ENCODE peak calls at places on chromosomes 6 and 20, in eight cellular contexts. F is HEK293T; W is activated naive CD8-positive, alpha-beta T cell treated with anti-CD3 and anti-CD28 coated beads, Interleukin-2, amount 50 U/mL, for 24 hours; Q is AG04449; M is EH; V is activated naive CD4-positive, alpha-beta T cell; R is EL; U is ELR. J is an unnamed sample.

GRCh38 chr6:130969807-130970491 is 93.1 kb downstream of the EPB41L2 start:
- DNase-seq in F (peak; percentile 17), W (no peak), Q (no peak), M (peak; percentile 66), V (no peak), R (peak; percentile 73), U (peak; percentile 50), J (no peak)

GRCh38 chr6:18126116-18126515 is 3.6 kb upstream of the NHLRC1 start:
- DNase-seq in F (no peak), W (no peak), Q (no peak), M (peak; percentile 52), V (no peak), R (peak; percentile 28), U (peak; percentile 18), J (no peak)

GRCh38 chr20:32446301-32447100 is 88.4 kb downstream of the ASXL1 start:
- DNase-seq in F (no peak), W (no peak), Q (no peak), M (no peak), V (no peak), R (no peak), U (no peak), J (no peak)

GRCh38 chr20:56392282-56393132 is at the start of gene CSTF1:
- DNase-seq in F (peak; percentile 100), W (peak; percentile 99), Q (peak; percentile 99), M (peak; percentile 100), V (peak; percentile 97), R (peak; percentile 100), U (peak; percentile 100), J (peak; percentile 100)

GRCh38 chr20:36575066-36575743 is 1.8 kb downstream of the TGIF2 start:
- DNase-seq in F (peak; percentile 30), W (peak; percentile 25), Q (no peak), M (peak; percentile 68), V (no peak), R (peak; percentile 70), U (peak; percentile 49), J (peak; percentile 73)

GRCh38 chr20:61991476-61991875 is 74.2 kb downstream of the TAF4 start:
- DNase-seq in F (no peak), W (no peak), Q (no peak), M (no peak), V (no peak), R (no peak), U (no peak), J (no peak)

GRCh38 chr6:125888989-125889656 is 67.4 kb upstream of the HINT3 start:
- DNase-seq in F (peak; percentile 58), W (no peak), Q (no peak), M (peak; percentile 40), V (no peak), R (peak; percentile 40), U (peak; percentile 71), J (peak; percentile 46)

GRCh38 chr20:63956664-63957003 is 418 bp upstream of the UCKL1 start:
- DNase-seq in F (no peak), W (no peak), Q (no peak), M (no peak), V (no peak), R (no peak), U (no peak), J (no peak)

GRCh38 chr20:31835554-31835953 is 9.8 kb downstream of the FOXS1 start:
- DNase-seq in F (no peak), W (no peak), Q (no peak), M (no peak), V (no peak), R (no peak), U (no peak), J (no peak)

GRCh38 chr20:36153204-36153603 is 1.3 kb upstream of the EPB41L1 start:
- DNase-seq in F (no peak), W (no peak), Q (no peak), M (no peak), V (no peak), R (no peak), U (no peak), J (no peak)

GRCh38 chr6:10719386-10720228 is 3.3 kb upstream of the TMEM14C start:
- DNase-seq in F (no peak), W (peak; percentile 50), Q (no peak), M (peak; percentile 49), V (no peak), R (peak; percentile 45), U (peak; percentile 24), J (peak; percentile 60)

GRCh38 chr20:4150095-4150492 is 134.7 kb upstream of the RNF24 start:
- DNase-seq in F (no peak), W (no peak), Q (no peak), M (peak; percentile 72), V (no peak), R (peak; percentile 58), U (peak; percentile 69), J (peak; percentile 62)

GRCh38 chr20:2238601-2239000 is 57.2 kb upstream of the TGM3 start:
- DNase-seq in F (no peak), W (no peak), Q (no peak), M (peak; percentile 3), V (no peak), R (no peak), U (no peak), J (no peak)

GRCh38 chr6:10297825-10298224 is 117.0 kb downstream of the TFAP2A start:
- DNase-seq in F (no peak), W (no peak), Q (no peak), M (peak; percentile 61), V (no peak), R (peak; percentile 46), U (peak; percentile 20), J (no peak)

GRCh38 chr6:43771858-43772570 is 2.0 kb downstream of the VEGFA start:
- DNase-seq in F (peak; percentile 74), W (peak; percentile 76), Q (no peak), M (peak; percentile 69), V (peak; percentile 21), R (peak; percentile 61), U (peak; percentile 75), J (no peak)

GRCh38 chr20:4605166-4605565 is 116.5 kb upstream of the PRND start:
- DNase-seq in F (no peak), W (no peak), Q (no peak), M (peak; percentile 51), V (no peak), R (no peak), U (no peak), J (no peak)

GRCh38 chr6:53357576-53358343 is 9.0 kb upstream of the ELOVL5 start:
- DNase-seq in F (no peak), W (no peak), Q (no peak), M (no peak), V (no peak), R (no peak), U (no peak), J (no peak)

GRCh38 chr6:155106456-155107107 is 111.5 kb downstream of the TIAM2 start:
- DNase-seq in F (no peak), W (no peak), Q (no peak), M (peak; percentile 51), V (no peak), R (peak; percentile 23), U (no peak), J (no peak)

GRCh38 chr20:10492065-10492464 is 57.0 kb downstream of the SLX4IP start:
- DNase-seq in F (no peak), W (no peak), Q (no peak), M (peak; percentile 67), V (no peak), R (peak; percentile 45), U (peak; percentile 42), J (no peak)

GRCh38 chr20:39849664-39850063 is 839.4 kb downstream of the MAFB start:
- DNase-seq in F (no peak), W (no peak), Q (peak; percentile 74), M (peak; percentile 97), V (no peak), R (peak; percentile 98), U (peak; percentile 93), J (peak; percentile 86)

GRCh38 chr20:51458751-51459439 is 83.6 kb downstream of the NFATC2 start:
- DNase-seq in F (no peak), W (no peak), Q (no peak), M (no peak), V (no peak), R (no peak), U (no peak), J (no peak)

GRCh38 chr6:169159331-169159730 is 94.3 kb downstream of the THBS2 start:
- DNase-seq in F (no peak), W (no peak), Q (no peak), M (no peak), V (no peak), R (no peak), U (no peak), J (no peak)

GRCh38 chr20:57698191-57698866 is 11.5 kb downstream of the PMEPA1 start:
- DNase-seq in F (no peak), W (peak; percentile 64), Q (peak; percentile 92), M (peak; percentile 99), V (peak; percentile 15), R (peak; percentile 99), U (peak; percentile 98), J (peak; percentile 100)

GRCh38 chr20:5077761-5078387 is 41.9 kb downstream of the PCNA start:
- DNase-seq in F (no peak), W (peak; percentile 7), Q (no peak), M (no peak), V (peak; percentile 2), R (no peak), U (no peak), J (no peak)

GRCh38 chr20:14259691-14260090 is 77.7 kb downstream of the FLRT3 start:
- DNase-seq in F (no peak), W (no peak), Q (no peak), M (peak; percentile 27), V (no peak), R (no peak), U (no peak), J (no peak)

GRCh38 chr20:6767536-6768227 is at the start of gene BMP2:
- DNase-seq in F (peak; percentile 53), W (peak; percentile 14), Q (no peak), M (peak; percentile 50), V (no peak), R (peak; percentile 40), U (peak; percentile 43), J (peak; percentile 20)

GRCh38 chr20:62215020-62215990 is 4.8 kb downstream of the HRH3 start:
- DNase-seq in F (no peak), W (no peak), Q (no peak), M (no peak), V (no peak), R (no peak), U (no peak), J (no peak)

GRCh38 chr20:56900252-56900651 is 271.1 kb downstream of the TFAP2C start:
- DNase-seq in F (no peak), W (no peak), Q (no peak), M (no peak), V (no peak), R (no peak), U (no peak), J (no peak)

GRCh38 chr6:45677381-45677992 is 299.8 kb upstream of the SUPT3H start:
- DNase-seq in F (no peak), W (peak; percentile 40), Q (no peak), M (peak; percentile 69), V (peak; percentile 14), R (no peak), U (no peak), J (peak; percentile 52)

GRCh38 chr20:2164966-2165365 is 63.3 kb downstream of the STK35 start:
- DNase-seq in F (no peak), W (no peak), Q (no peak), M (no peak), V (no peak), R (no peak), U (no peak), J (no peak)

GRCh38 chr6:104226798-104227444 is 632.8 kb downstream of the HACE1 start:
- DNase-seq in F (no peak), W (no peak), Q (no peak), M (no peak), V (no peak), R (no peak), U (no peak), J (no peak)

GRCh38 chr6:16742116-16742515 is 19.1 kb downstream of the ATXN1 start:
- DNase-seq in F (no peak), W (no peak), Q (no peak), M (peak; percentile 58), V (no peak), R (peak; percentile 49), U (no peak), J (no peak)

GRCh38 chr6:129516005-129516404 is 194.0 kb downstream of the ARHGAP18 start:
- DNase-seq in F (no peak), W (no peak), Q (no peak), M (no peak), V (no peak), R (no peak), U (no peak), J (no peak)

GRCh38 chr20:31602779-31603441 is 2.2 kb upstream of the ID1 start:
- DNase-seq in F (no peak), W (peak; percentile 34), Q (no peak), M (peak; percentile 84), V (no peak), R (peak; percentile 84), U (peak; percentile 98), J (peak; percentile 94)